ENCODE peak calls at places on chromosomes 16 and 17, in five cellular contexts. S is activated naive CD4-positive, alpha-beta T cell; G is memory B cell; L is renal cortical epithelial cell; R is ELR. Q is an unnamed sample.

GRCh38 chr17:58331815-58332719 is 3.5 kb upstream of the TSPOAP1 start:
- DNase-seq in R (no peak), S (peak), L (no peak), G (peak), Q (no peak)

GRCh38 chr16:4404967-4405696 is 11.3 kb downstream of the CORO7 start:
- DNase-seq in S (no peak), L (no peak), G (no peak), R (no peak), Q (no peak)

GRCh38 chr17:27807567-27808470 is 7.5 kb upstream of the NOS2 start:
- DNase-seq in G (peak), R (no peak), S (no peak), L (no peak), Q (no peak)

GRCh38 chr16:85759631-85760419 is 8.9 kb upstream of the C16orf74 start:
- DNase-seq in R (no peak), S (no peak), L (no peak), G (peak), Q (no peak)

GRCh38 chr17:76642994-76643393 is 563 bp downstream of the ST6GALNAC1 start:
- DNase-seq in R (no peak), S (no peak), L (no peak), G (no peak), Q (no peak)

GRCh38 chr16:85425061-85425662 is 188.0 kb upstream of the GSE1 start:
- DNase-seq in R (no peak), S (no peak), G (no peak), L (no peak), Q (no peak)

GRCh38 chr16:50326835-50327465 is 41.8 kb downstream of the BRD7 start:
- DNase-seq in S (no peak), G (peak), L (peak), R (peak), Q (no peak)

GRCh38 chr17:10033982-10034381 is 128.9 kb upstream of the RCVRN start:
- DNase-seq in G (no peak), R (no peak), L (no peak), S (no peak), Q (no peak)

GRCh38 chr16:89923640-89924297 is 627 bp downstream of the TUBB3 start:
- DNase-seq in R (peak), G (no peak), L (no peak), S (no peak), Q (peak)

GRCh38 chr17:58875261-58875660 is 119.6 kb downstream of the PPM1E start:
- DNase-seq in S (no peak), R (no peak), L (no peak), G (no peak), Q (no peak)

GRCh38 chr17:37039269-37039668 is 90.5 kb downstream of the AATF start:
- DNase-seq in L (no peak), R (no peak), S (no peak), G (no peak), Q (no peak)

GRCh38 chr16:85130707-85131028 is 18.4 kb upstream of the CIBAR2 start:
- DNase-seq in L (no peak), S (no peak), G (no peak), R (no peak), Q (no peak)